ENCODE peak calls at places on chromosomes 11 and 22, in four cellular contexts. K is body of pancreas, I is substantia nigra, M is pons. X is an unnamed sample.
A peak's percentile ranks its signal among the peaks of the same experiment; 100 is the strongest.

GRCh38 chr22:28017859-28018258 is 98.8 kb upstream of the PITPNB start:
- DNase-seq in K (peak; percentile 12), I (no peak), M (no peak), X (no peak)

GRCh38 chr11:96014234-96014633 is 90.3 kb upstream of the MTMR2 start:
- DNase-seq in K (no peak), I (no peak), M (no peak), X (no peak)

GRCh38 chr22:27329966-27330645 is 471.4 kb downstream of the MN1 start:
- DNase-seq in K (peak; percentile 19), I (no peak), M (no peak), X (no peak)

GRCh38 chr11:111378773-111379499 is at the start of gene POU2AF1:
- DNase-seq in K (no peak), I (no peak), M (no peak), X (peak; percentile 84)

GRCh38 chr11:31651822-31652221 is 142.3 kb downstream of the ELP4 start:
- DNase-seq in K (no peak), I (no peak), M (no peak), X (no peak)

GRCh38 chr22:18110194-18110943 is at the start of gene TUBA8:
- DNase-seq in K (peak; percentile 65), I (peak; percentile 17), M (no peak), X (peak; percentile 70)

GRCh38 chr22:24938741-24939341 is 7.7 kb downstream of the LHFPL7 start:
- DNase-seq in K (peak; percentile 49), I (no peak), M (no peak), X (peak; percentile 61)

GRCh38 chr22:22720201-22720723 is 75.8 kb downstream of the GGTLC2 start:
- DNase-seq in K (no peak), I (no peak), M (peak; percentile 71), X (peak; percentile 77)

GRCh38 chr22:38172489-38173155 is 9.0 kb downstream of the PLA2G6 start:
- DNase-seq in K (peak; percentile 83), I (peak; percentile 82), M (peak; percentile 73), X (peak; percentile 69)

GRCh38 chr11:96242971-96243647 is 99.9 kb downstream of the MAML2 start:
- DNase-seq in K (peak; percentile 90), I (peak; percentile 80), M (peak; percentile 85), X (peak; percentile 85)

GRCh38 chr11:35549787-35550186 is 24.4 kb upstream of the PAMR1 start:
- DNase-seq in K (no peak), I (no peak), M (no peak), X (no peak)

GRCh38 chr11:95835768-95836488 is 45.6 kb downstream of the CEP57 start:
- DNase-seq in K (peak; percentile 67), I (peak; percentile 16), M (peak; percentile 88), X (peak; percentile 65)

GRCh38 chr11:75507571-75507970 is 18.2 kb downstream of the GDPD5 start:
- DNase-seq in K (no peak), I (no peak), M (no peak), X (no peak)

GRCh38 chr11:62552465-62552782 is 5.8 kb upstream of the AHNAK start:
- DNase-seq in K (no peak), I (no peak), M (no peak), X (no peak)

GRCh38 chr22:43197271-43197941 is 10.5 kb upstream of the TTLL12 start:
- DNase-seq in K (no peak), I (no peak), M (no peak), X (no peak)

GRCh38 chr22:23106906-23107367 is 34.9 kb downstream of the RSPH14 start:
- DNase-seq in K (peak; percentile 32), I (no peak), M (no peak), X (no peak)

GRCh38 chr11:130772266-130773227 is 143.7 kb downstream of the SNX19 start:
- DNase-seq in K (peak; percentile 19), I (no peak), M (no peak), X (no peak)

GRCh38 chr11:69637601-69637955 is 3.4 kb upstream of the CCND1 start:
- DNase-seq in K (no peak), I (no peak), M (no peak), X (no peak)

GRCh38 chr11:87597696-87598095 is 560.0 kb downstream of the TMEM135 start:
- DNase-seq in K (no peak), I (no peak), M (no peak), X (no peak)

GRCh38 chr11:131880279-131880678 is 509.9 kb downstream of the NTM start:
- DNase-seq in K (no peak), I (no peak), M (no peak), X (no peak)

GRCh38 chr22:24068377-24068680 is 57.2 kb downstream of the CABIN1 start:
- DNase-seq in K (no peak), I (no peak), M (no peak), X (no peak)

GRCh38 chr22:31828739-31829138 is 74.9 kb downstream of the DEPDC5 start:
- DNase-seq in K (no peak), I (no peak), M (no peak), X (no peak)

GRCh38 chr11:93476796-93477195 is 66.4 kb downstream of the SMCO4 start:
- DNase-seq in K (no peak), I (no peak), M (no peak), X (no peak)

GRCh38 chr11:88208742-88209141 is 33.5 kb upstream of the RAB38 start:
- DNase-seq in K (no peak), I (no peak), M (peak; percentile 7), X (no peak)

GRCh38 chr11:127859941-127860354 is 727.4 kb downstream of the ETS1 start:
- DNase-seq in K (no peak), I (no peak), M (no peak), X (no peak)

X was measured in activated CD8-positive, alpha-beta memory T cell treated with anti-CD3 and anti-CD28 coated beads for 24 hours.